ENCODE peak calls at places on chromosomes 4 and X, in seven cellular contexts. D is activated T-helper 1 cell treated with Interleukin-2 at 50 U/mL for 16 hours; B is prostate gland; O is stimulated activated CD4-positive, alpha-beta T cell treated with anti-CD3 and anti-CD28 coated beads, Interleukin-2, amount 100 ng/mL, for 24 hours; H is sciatic nerve; Y is ACHN; P is transverse colon. Z is an unnamed sample.

GRCh38 chr4:105895609-105896460 is 564 bp downstream of the NPNT start:
- DNase-seq in Y (peak; percentile 31), B (peak; percentile 67), P (peak; percentile 52), D (no peak), O (no peak), H (no peak), Z (peak; percentile 8)

GRCh38 chr4:147160908-147161513 is 215.3 kb upstream of the TTC29 start:
- DNase-seq in D (no peak), O (no peak), Y (peak; percentile 46), P (no peak), B (no peak), H (no peak), Z (no peak)

GRCh38 chrX:67338262-67338661 is 205.6 kb upstream of the AR start:
- DNase-seq in P (no peak), B (peak; percentile 3), H (no peak), D (no peak), O (no peak), Y (no peak), Z (no peak)

GRCh38 chr4:104942990-104943758 is 203.5 kb upstream of the TET2 start:
- DNase-seq in B (no peak), O (no peak), H (no peak), D (no peak), Y (no peak), P (no peak), Z (no peak)

GRCh38 chr4:25030283-25031076 is at the start of gene LGI2:
- DNase-seq in D (no peak), O (no peak), H (peak; percentile 70), Y (peak; percentile 9), B (no peak), P (peak; percentile 13), Z (no peak)

GRCh38 chr4:176800891-176801534 is 8.3 kb upstream of the VEGFC start:
- DNase-seq in D (no peak), O (no peak), B (peak; percentile 23), H (no peak), P (no peak), Y (no peak), Z (no peak)

GRCh38 chr4:79174855-79175254 is 151.0 kb downstream of the NAA11 start:
- DNase-seq in B (no peak), O (no peak), P (no peak), D (no peak), Y (no peak), H (no peak), Z (no peak)

GRCh38 chr4:60589425-60589824 is 610.7 kb upstream of the ADGRL3 start:
- DNase-seq in P (no peak), H (no peak), D (no peak), B (no peak), Y (no peak), O (no peak), Z (no peak)

GRCh38 chr4:162494935-162495334 is 331.1 kb upstream of the FSTL5 start:
- DNase-seq in O (no peak), H (no peak), B (no peak), Y (no peak), D (no peak), P (no peak), Z (no peak)

GRCh38 chr4:13527192-13527982 is 16.9 kb downstream of the NKX3-2 start:
- DNase-seq in B (no peak), O (no peak), P (no peak), D (no peak), H (no peak), Y (no peak), Z (no peak)

GRCh38 chrX:23788946-23789345 is 6.0 kb downstream of the SAT1 start:
- DNase-seq in O (no peak), H (no peak), B (no peak), P (no peak), Y (no peak), D (no peak), Z (no peak)

GRCh38 chr4:4608214-4608537 is 66.3 kb upstream of the STX18 start:
- DNase-seq in D (no peak), P (no peak), H (no peak), Y (no peak), B (no peak), O (no peak), Z (no peak)

GRCh38 chr4:153643406-153644016 is 40.6 kb upstream of the TLR2 start:
- DNase-seq in P (no peak), H (no peak), D (no peak), B (no peak), Y (peak; percentile 66), O (no peak), Z (no peak)

GRCh38 chrX:124440674-124441073 is 94.3 kb downstream of the SH2D1A start:
- DNase-seq in Y (no peak), D (no peak), B (no peak), O (no peak), P (no peak), H (no peak), Z (no peak)

GRCh38 chr4:20327808-20328207 is 76.1 kb downstream of the SLIT2 start:
- DNase-seq in H (no peak), P (no peak), Y (no peak), B (no peak), D (no peak), O (no peak), Z (no peak)

GRCh38 chr4:38013461-38014366 is 53.5 kb downstream of the PTTG2 start:
- DNase-seq in O (no peak), P (no peak), D (no peak), Y (no peak), H (no peak), B (no peak), Z (no peak)

GRCh38 chrX:33211356-33212254 is at the start of gene DMD:
- DNase-seq in P (peak; percentile 20), B (peak; percentile 3), H (peak; percentile 57), O (no peak), D (no peak), Y (peak; percentile 14), Z (no peak)

GRCh38 chrX:122622800-122623199 is 561.3 kb upstream of the GRIA3 start:
- DNase-seq in O (no peak), H (no peak), P (peak; percentile 9), D (no peak), Y (no peak), B (no peak), Z (no peak)

GRCh38 chrX:103446665-103447302 is 70.4 kb downstream of the BEX3 start:
- DNase-seq in Y (peak; percentile 20), B (peak; percentile 4), P (no peak), D (no peak), H (no peak), O (no peak), Z (no peak)

GRCh38 chr4:96102541-96103018 is 262.7 kb downstream of the PDHA2 start:
- DNase-seq in H (no peak), D (no peak), Y (no peak), P (no peak), B (no peak), O (no peak), Z (no peak)

GRCh38 chr4:7199771-7200441 is 7.6 kb downstream of the SORCS2 start:
- DNase-seq in D (no peak), Y (no peak), H (peak; percentile 51), B (no peak), P (no peak), O (no peak), Z (no peak)

GRCh38 chr4:158824425-158825274 is 55.8 kb downstream of the FNIP2 start:
- DNase-seq in Y (no peak), D (no peak), O (no peak), P (no peak), H (no peak), B (no peak), Z (no peak)

GRCh38 chrX:48918303-48918643 is 551 bp downstream of the PIM2 start:
- DNase-seq in Y (no peak), O (peak; percentile 22), B (no peak), H (no peak), P (no peak), D (no peak), Z (no peak)

Z was measured in stimulated activated naive B cell treated with anti-CD40 and anti-IgM and Interleukin-4, amounts not matched to agents 10 μg/mL and 1 μg/mL and 100 μg/mL, for 72 hours.